ENCODE peak calls at places on chromosome 16, in four cellular contexts. One of them, this sample, is unnamed.

GRCh38 chr16:69595127-69596036 is 29.6 kb downstream of the NFAT5 start:
- DNase-seq in neural progenitor cell: no peak
- DNase-seq in activated B cell treated with CpG ODN at 0.5 μM for 24 hours: no peak
- DNase-seq in WTC11: no peak
- DNase-seq in this sample: no peak

GRCh38 chr16:86478779-86479178 is 31.5 kb upstream of the FOXF1 start:
- DNase-seq in neural progenitor cell: no peak
- DNase-seq in activated B cell treated with CpG ODN at 0.5 μM for 24 hours: no peak
- DNase-seq in WTC11: no peak
- DNase-seq in this sample: no peak

GRCh38 chr16:87312008-87312407 is 5.2 kb downstream of the C16orf95 start:
- DNase-seq in neural progenitor cell: no peak
- DNase-seq in activated B cell treated with CpG ODN at 0.5 μM for 24 hours: no peak
- DNase-seq in WTC11: no peak
- DNase-seq in this sample: no peak

GRCh38 chr16:88907768-88908167 is 41.3 kb upstream of the PABPN1L start:
- DNase-seq in neural progenitor cell: no peak
- DNase-seq in activated B cell treated with CpG ODN at 0.5 μM for 24 hours: no peak
- DNase-seq in WTC11: no peak
- DNase-seq in this sample: no peak

GRCh38 chr16:1221628-1222552 is 3.2 kb downstream of the TPSG1 start:
- DNase-seq in neural progenitor cell: no peak
- DNase-seq in activated B cell treated with CpG ODN at 0.5 μM for 24 hours: no peak
- DNase-seq in WTC11: no peak
- DNase-seq in this sample: no peak

GRCh38 chr16:23119570-23119969 is 29.7 kb downstream of the USP31 start:
- DNase-seq in neural progenitor cell: no peak
- DNase-seq in activated B cell treated with CpG ODN at 0.5 μM for 24 hours: no peak
- DNase-seq in WTC11: no peak
- DNase-seq in this sample: no peak

GRCh38 chr16:11265124-11265523 is 4.0 kb downstream of the TNP2 start:
- DNase-seq in neural progenitor cell: no peak
- DNase-seq in activated B cell treated with CpG ODN at 0.5 μM for 24 hours: no peak
- DNase-seq in WTC11: no peak
- DNase-seq in this sample: no peak

GRCh38 chr16:86761117-86761971 is 183.0 kb downstream of the FOXL1 start:
- DNase-seq in neural progenitor cell: peak; percentile 81
- DNase-seq in activated B cell treated with CpG ODN at 0.5 μM for 24 hours: peak; percentile 32
- DNase-seq in WTC11: peak; percentile 89
- DNase-seq in this sample: peak; percentile 86

GRCh38 chr16:54808890-54809289 is 121.8 kb upstream of the IRX5 start:
- DNase-seq in neural progenitor cell: no peak
- DNase-seq in activated B cell treated with CpG ODN at 0.5 μM for 24 hours: no peak
- DNase-seq in WTC11: no peak
- DNase-seq in this sample: no peak

GRCh38 chr16:1309888-1310831 is 724 bp downstream of the UBE2I start:
- DNase-seq in neural progenitor cell: no peak
- DNase-seq in activated B cell treated with CpG ODN at 0.5 μM for 24 hours: peak; percentile 52
- DNase-seq in WTC11: no peak
- DNase-seq in this sample: no peak

GRCh38 chr16:72191551-72191950 is 19.6 kb upstream of the PMFBP1 start:
- DNase-seq in neural progenitor cell: no peak
- DNase-seq in activated B cell treated with CpG ODN at 0.5 μM for 24 hours: no peak
- DNase-seq in WTC11: no peak
- DNase-seq in this sample: no peak

GRCh38 chr16:72198641-72199250 is 26.8 kb upstream of the PMFBP1 start:
- DNase-seq in neural progenitor cell: no peak
- DNase-seq in activated B cell treated with CpG ODN at 0.5 μM for 24 hours: no peak
- DNase-seq in WTC11: peak; percentile 15
- DNase-seq in this sample: no peak

GRCh38 chr16:72198021-72198420 is 26.1 kb upstream of the PMFBP1 start:
- DNase-seq in neural progenitor cell: no peak
- DNase-seq in activated B cell treated with CpG ODN at 0.5 μM for 24 hours: no peak
- DNase-seq in WTC11: no peak
- DNase-seq in this sample: peak; percentile 24

GRCh38 chr16:72197556-72197955 is 25.6 kb upstream of the PMFBP1 start:
- DNase-seq in neural progenitor cell: no peak
- DNase-seq in activated B cell treated with CpG ODN at 0.5 μM for 24 hours: no peak
- DNase-seq in WTC11: no peak
- DNase-seq in this sample: peak; percentile 59

GRCh38 chr16:72195609-72196008 is 23.7 kb upstream of the PMFBP1 start:
- DNase-seq in neural progenitor cell: peak; percentile 78
- DNase-seq in activated B cell treated with CpG ODN at 0.5 μM for 24 hours: no peak
- DNase-seq in WTC11: peak; percentile 59
- DNase-seq in this sample: peak; percentile 70
- TF ChIP-seq CTCF in neural progenitor cell: peak; percentile 75
- TF ChIP-seq CTCF in activated B cell treated with CpG ODN at 0.5 μM for 24 hours: no peak
- TF ChIP-seq CTCF in WTC11: no peak
- TF ChIP-seq CTCF in this sample: no peak

GRCh38 chr16:57736419-57737281 is 1.1 kb downstream of the KATNB1 start:
- DNase-seq in neural progenitor cell: peak; percentile 67
- DNase-seq in activated B cell treated with CpG ODN at 0.5 μM for 24 hours: no peak
- DNase-seq in WTC11: peak; percentile 36
- DNase-seq in this sample: no peak
- TF ChIP-seq CTCF in neural progenitor cell: no peak
- TF ChIP-seq CTCF in activated B cell treated with CpG ODN at 0.5 μM for 24 hours: no peak
- TF ChIP-seq CTCF in WTC11: no peak
- TF ChIP-seq CTCF in this sample: no peak

DNA sequence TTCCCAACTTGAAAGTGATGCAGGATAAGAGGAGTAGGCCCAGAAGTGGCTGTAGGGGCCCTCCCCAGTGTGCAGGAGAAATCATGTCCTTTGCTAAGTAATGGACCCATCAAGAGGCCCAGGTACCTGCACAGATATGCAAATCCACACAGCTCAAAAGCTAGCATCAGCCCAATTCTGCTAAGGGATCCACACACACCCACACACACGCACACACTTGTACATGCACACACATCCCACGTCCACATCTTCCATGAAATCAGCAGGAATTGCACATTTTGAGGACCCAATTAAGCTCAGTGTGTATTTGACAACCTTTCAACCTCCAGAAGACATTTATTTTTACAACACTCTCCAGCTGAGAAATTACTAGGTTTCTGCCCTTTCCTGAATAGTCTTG is 184.8 kb downstream of the C16orf78 start:
- DNase-seq in neural progenitor cell: no peak
- DNase-seq in activated B cell treated with CpG ODN at 0.5 μM for 24 hours: no peak
- DNase-seq in WTC11: no peak
- DNase-seq in this sample: no peak
- TF ChIP-seq CTCF in neural progenitor cell: no peak
- TF ChIP-seq CTCF in activated B cell treated with CpG ODN at 0.5 μM for 24 hours: no peak
- TF ChIP-seq CTCF in WTC11: no peak
- TF ChIP-seq CTCF in this sample: no peak

GRCh38 chr16:3282747-3283524 is at the start of gene ZNF263:
- DNase-seq in neural progenitor cell: peak; percentile 97
- DNase-seq in activated B cell treated with CpG ODN at 0.5 μM for 24 hours: peak; percentile 89
- DNase-seq in WTC11: peak; percentile 95
- DNase-seq in this sample: peak; percentile 91

GRCh38 chr16:3283525-3284447 is 495 bp downstream of the ZNF263 start:
- DNase-seq in neural progenitor cell: no peak
- DNase-seq in activated B cell treated with CpG ODN at 0.5 μM for 24 hours: no peak
- DNase-seq in WTC11: peak; percentile 20
- DNase-seq in this sample: no peak

GRCh38 chr16:3285131-3285530 is 1.8 kb downstream of the ZNF263 start:
- DNase-seq in neural progenitor cell: no peak
- DNase-seq in activated B cell treated with CpG ODN at 0.5 μM for 24 hours: no peak
- DNase-seq in WTC11: peak; percentile 12
- DNase-seq in this sample: no peak

GRCh38 chr16:3281222-3281621 is 2.1 kb upstream of the ZNF263 start:
- DNase-seq in neural progenitor cell: no peak
- DNase-seq in activated B cell treated with CpG ODN at 0.5 μM for 24 hours: no peak
- DNase-seq in WTC11: no peak
- DNase-seq in this sample: no peak

GRCh38 chr16:3282103-3282746 is 1.1 kb upstream of the ZNF263 start:
- DNase-seq in neural progenitor cell: peak; percentile 86
- DNase-seq in activated B cell treated with CpG ODN at 0.5 μM for 24 hours: no peak
- DNase-seq in WTC11: peak; percentile 72
- DNase-seq in this sample: peak; percentile 79
- TF ChIP-seq CTCF in neural progenitor cell: peak; percentile 6
- TF ChIP-seq CTCF in activated B cell treated with CpG ODN at 0.5 μM for 24 hours: no peak
- TF ChIP-seq CTCF in WTC11: no peak
- TF ChIP-seq CTCF in this sample: no peak

GRCh38 chr16:13767215-13767614 is 152.7 kb upstream of the ERCC4 start:
- DNase-seq in neural progenitor cell: peak; percentile 69
- DNase-seq in activated B cell treated with CpG ODN at 0.5 μM for 24 hours: no peak
- DNase-seq in WTC11: no peak
- DNase-seq in this sample: no peak

GRCh38 chr16:13770436-13770835 is 149.5 kb upstream of the ERCC4 start:
- DNase-seq in neural progenitor cell: no peak
- DNase-seq in activated B cell treated with CpG ODN at 0.5 μM for 24 hours: no peak
- DNase-seq in WTC11: no peak
- DNase-seq in this sample: no peak

DNA sequence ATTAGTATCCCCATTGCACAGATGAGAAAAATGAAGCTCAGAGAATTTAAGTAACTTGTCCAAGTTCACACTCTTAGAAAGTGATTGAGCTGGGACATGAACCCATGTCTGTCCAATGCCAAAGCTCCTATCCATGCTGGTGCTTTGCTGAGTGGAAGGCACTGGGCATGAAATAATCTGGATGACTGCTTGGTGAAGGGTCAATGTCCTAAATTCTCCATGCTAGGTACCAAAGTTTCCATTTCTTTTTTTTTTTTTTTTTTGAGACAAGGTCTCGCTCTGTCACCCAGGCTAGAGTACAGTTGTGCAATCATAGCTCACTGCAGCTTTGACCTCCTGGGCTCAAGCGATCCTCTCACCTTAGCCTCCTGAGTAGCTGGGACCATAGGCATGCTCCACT is 153.6 kb upstream of the ERCC4 start:
- DNase-seq in neural progenitor cell: no peak
- DNase-seq in activated B cell treated with CpG ODN at 0.5 μM for 24 hours: no peak
- DNase-seq in WTC11: no peak
- DNase-seq in this sample: no peak
- TF ChIP-seq CTCF in neural progenitor cell: no peak
- TF ChIP-seq CTCF in activated B cell treated with CpG ODN at 0.5 μM for 24 hours: no peak
- TF ChIP-seq CTCF in WTC11: no peak
- TF ChIP-seq CTCF in this sample: no peak

GRCh38 chr16:30526823-30527634 is 663 bp upstream of the ZNF768 start:
- DNase-seq in neural progenitor cell: peak; percentile 99
- DNase-seq in activated B cell treated with CpG ODN at 0.5 μM for 24 hours: peak; percentile 93
- DNase-seq in WTC11: peak; percentile 99
- DNase-seq in this sample: peak; percentile 99
- TF ChIP-seq CTCF in neural progenitor cell: peak; percentile 42
- TF ChIP-seq CTCF in activated B cell treated with CpG ODN at 0.5 μM for 24 hours: no peak
- TF ChIP-seq CTCF in WTC11: no peak
- TF ChIP-seq CTCF in this sample: peak; percentile 40

DNA sequence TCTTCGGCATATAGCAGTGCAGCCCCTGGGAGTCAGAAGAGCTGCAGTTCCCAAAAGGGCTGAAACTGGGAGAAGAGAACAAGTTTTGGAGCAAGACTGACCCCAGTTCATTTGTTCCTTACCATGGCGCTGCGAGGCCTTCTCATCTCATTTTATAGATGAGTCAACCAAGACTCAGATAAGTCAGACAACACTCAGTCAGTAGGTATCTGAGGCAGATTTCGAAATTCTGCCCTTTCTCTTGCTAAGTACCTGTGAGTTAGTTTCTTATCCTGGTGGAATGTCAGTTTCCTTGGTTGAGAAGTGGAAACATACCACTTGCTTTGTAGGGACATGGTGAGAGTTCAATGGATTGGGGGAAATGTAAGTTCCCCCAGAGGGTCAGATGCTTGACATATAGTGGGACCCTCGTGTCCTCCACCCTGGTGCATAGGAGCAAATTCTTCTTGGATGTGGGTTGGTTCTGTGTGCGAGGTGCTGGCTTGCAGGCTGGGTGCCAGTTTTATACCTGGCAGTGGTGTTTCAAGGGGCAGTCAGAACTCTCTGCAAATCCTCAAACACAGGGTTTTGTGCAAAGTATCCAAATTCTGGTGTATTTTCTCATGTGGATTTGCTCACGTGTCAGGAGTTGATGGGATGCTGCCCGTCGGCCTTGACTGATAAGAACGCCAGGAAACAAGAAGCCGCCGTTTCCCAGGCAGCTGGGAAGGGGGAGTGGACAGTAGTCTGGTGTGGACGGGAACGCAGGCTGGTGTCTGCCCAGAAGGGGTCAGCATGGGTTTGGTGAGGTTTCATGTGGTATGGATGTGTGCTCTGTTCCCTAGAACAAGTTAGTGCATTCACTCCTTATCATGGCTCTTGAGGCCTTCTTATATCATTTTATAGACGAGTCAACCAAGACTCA is 61.1 kb upstream of the CIBAR2 start:
- DNase-seq in neural progenitor cell: peak; percentile 31
- DNase-seq in activated B cell treated with CpG ODN at 0.5 μM for 24 hours: no peak
- DNase-seq in WTC11: no peak
- DNase-seq in this sample: no peak
- TF ChIP-seq CTCF in neural progenitor cell: peak; percentile 15
- TF ChIP-seq CTCF in activated B cell treated with CpG ODN at 0.5 μM for 24 hours: no peak
- TF ChIP-seq CTCF in WTC11: no peak
- TF ChIP-seq CTCF in this sample: no peak

DNA sequence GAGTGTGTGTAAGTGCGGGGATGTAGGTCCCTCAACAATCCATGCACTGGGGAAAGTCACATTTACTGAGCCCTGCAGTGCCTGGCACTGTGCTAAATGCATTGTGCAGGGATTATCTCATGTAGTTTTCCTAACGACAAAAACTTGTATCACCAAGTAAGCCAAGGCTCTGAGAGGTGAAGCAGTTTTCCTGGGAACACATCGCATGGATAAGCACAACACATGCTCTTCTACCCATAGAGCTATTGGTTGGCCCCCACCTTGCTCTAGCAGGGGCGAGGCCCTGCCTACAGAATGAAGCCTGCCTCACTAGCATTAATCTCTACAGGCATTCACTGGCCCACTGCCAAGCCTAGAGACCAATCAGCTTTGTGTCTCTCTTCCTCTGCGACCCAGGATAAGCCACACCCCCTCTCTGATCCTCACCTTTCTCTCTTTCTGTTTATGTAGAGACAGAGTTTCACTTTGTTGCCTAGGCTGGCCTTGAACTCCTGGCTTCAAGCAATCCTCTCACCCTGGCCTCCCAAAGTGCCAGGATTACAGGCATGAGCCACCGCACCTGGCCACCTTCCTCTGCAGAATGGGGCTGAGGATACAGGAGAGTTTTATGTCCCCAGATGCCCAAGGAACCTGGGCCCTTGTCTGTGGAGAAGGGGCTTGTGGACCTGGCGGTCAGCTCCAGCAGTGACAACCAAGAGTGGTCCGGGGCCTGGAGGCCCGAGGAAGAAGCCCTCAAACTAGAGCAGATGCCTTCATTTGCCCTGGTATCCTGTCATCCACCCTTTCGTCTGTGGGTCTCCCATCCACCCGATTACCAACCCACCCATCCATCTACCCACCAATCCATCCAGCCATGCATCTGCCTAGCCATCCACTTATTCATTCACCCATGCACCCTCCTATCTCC is 12.8 kb downstream of the CDH16 start:
- DNase-seq in neural progenitor cell: peak; percentile 54
- DNase-seq in activated B cell treated with CpG ODN at 0.5 μM for 24 hours: no peak
- DNase-seq in WTC11: peak; percentile 55
- DNase-seq in this sample: no peak
- TF ChIP-seq CTCF in neural progenitor cell: no peak
- TF ChIP-seq CTCF in activated B cell treated with CpG ODN at 0.5 μM for 24 hours: no peak
- TF ChIP-seq CTCF in WTC11: no peak
- TF ChIP-seq CTCF in this sample: no peak

GRCh38 chr16:24520983-24521382 is 18.4 kb upstream of the RBBP6 start:
- DNase-seq in neural progenitor cell: no peak
- DNase-seq in activated B cell treated with CpG ODN at 0.5 μM for 24 hours: no peak
- DNase-seq in WTC11: no peak
- DNase-seq in this sample: no peak
- TF ChIP-seq CTCF in neural progenitor cell: no peak
- TF ChIP-seq CTCF in activated B cell treated with CpG ODN at 0.5 μM for 24 hours: no peak
- TF ChIP-seq CTCF in WTC11: no peak
- TF ChIP-seq CTCF in this sample: no peak

GRCh38 chr16:16109453-16110110 is 113.7 kb downstream of the ABCC6 start:
- DNase-seq in neural progenitor cell: no peak
- DNase-seq in activated B cell treated with CpG ODN at 0.5 μM for 24 hours: no peak
- DNase-seq in WTC11: no peak
- DNase-seq in this sample: no peak
- TF ChIP-seq CTCF in neural progenitor cell: no peak
- TF ChIP-seq CTCF in activated B cell treated with CpG ODN at 0.5 μM for 24 hours: no peak
- TF ChIP-seq CTCF in WTC11: no peak
- TF ChIP-seq CTCF in this sample: no peak

This sample was measured in glutamatergic neuron.